ENCODE peak calls at places on chromosomes 7 and 10, in seven cellular contexts. One of them, this sample, is unnamed.

GRCh38 chr7:43302773-43303172 is 190.3 kb downstream of the HECW1 start:
- DNase-seq in activated effector memory CD4-positive, alpha-beta T cell treated with Interleukin-2 at 50 U/mL for 16 hours: no peak
- DNase-seq in HT-29: no peak
- DNase-seq in stimulated activated CD4-positive, alpha-beta T cell treated with anti-CD3 and anti-CD28 coated beads, Interleukin-12 subunit alpha, Interleukin-12 subunit beta, amount 100 ng/mL, for 4 hours: no peak
- DNase-seq in stimulated activated CD8-positive, alpha-beta memory T cell treated with anti-CD3 and anti-CD28 coated beads, Interleukin-4, amount 100 ng/mL, for 24 hours: no peak
- DNase-seq in Right ventricle myocardium superior: no peak
- DNase-seq in heart left ventricle: no peak
- DNase-seq in this sample: no peak

GRCh38 chr10:118968071-118968470 is 61.4 kb upstream of the NANOS1 start:
- DNase-seq in HT-29: no peak
- DNase-seq in activated effector memory CD4-positive, alpha-beta T cell treated with Interleukin-2 at 50 U/mL for 16 hours: no peak
- DNase-seq in Right ventricle myocardium superior: no peak
- DNase-seq in stimulated activated CD8-positive, alpha-beta memory T cell treated with anti-CD3 and anti-CD28 coated beads, Interleukin-4, amount 100 ng/mL, for 24 hours: no peak
- DNase-seq in stimulated activated CD4-positive, alpha-beta T cell treated with anti-CD3 and anti-CD28 coated beads, Interleukin-12 subunit alpha, Interleukin-12 subunit beta, amount 100 ng/mL, for 4 hours: no peak
- DNase-seq in heart left ventricle: no peak
- DNase-seq in this sample: no peak

GRCh38 chr7:105087981-105088380 is 74.0 kb downstream of the KMT2E start:
- DNase-seq in activated effector memory CD4-positive, alpha-beta T cell treated with Interleukin-2 at 50 U/mL for 16 hours: no peak
- DNase-seq in HT-29: no peak
- DNase-seq in stimulated activated CD8-positive, alpha-beta memory T cell treated with anti-CD3 and anti-CD28 coated beads, Interleukin-4, amount 100 ng/mL, for 24 hours: no peak
- DNase-seq in heart left ventricle: no peak
- DNase-seq in Right ventricle myocardium superior: no peak
- DNase-seq in stimulated activated CD4-positive, alpha-beta T cell treated with anti-CD3 and anti-CD28 coated beads, Interleukin-12 subunit alpha, Interleukin-12 subunit beta, amount 100 ng/mL, for 4 hours: no peak
- DNase-seq in this sample: no peak

GRCh38 chr7:37943905-37944736 is 23.7 kb downstream of the EPDR1 start:
- DNase-seq in heart left ventricle: peak; percentile 32
- DNase-seq in stimulated activated CD8-positive, alpha-beta memory T cell treated with anti-CD3 and anti-CD28 coated beads, Interleukin-4, amount 100 ng/mL, for 24 hours: no peak
- DNase-seq in stimulated activated CD4-positive, alpha-beta T cell treated with anti-CD3 and anti-CD28 coated beads, Interleukin-12 subunit alpha, Interleukin-12 subunit beta, amount 100 ng/mL, for 4 hours: no peak
- DNase-seq in HT-29: no peak
- DNase-seq in activated effector memory CD4-positive, alpha-beta T cell treated with Interleukin-2 at 50 U/mL for 16 hours: no peak
- DNase-seq in Right ventricle myocardium superior: no peak
- DNase-seq in this sample: no peak

GRCh38 chr7:234041-234711 is 41.8 kb downstream of the FAM20C start:
- DNase-seq in HT-29: no peak
- DNase-seq in activated effector memory CD4-positive, alpha-beta T cell treated with Interleukin-2 at 50 U/mL for 16 hours: no peak
- DNase-seq in Right ventricle myocardium superior: peak; percentile 82
- DNase-seq in heart left ventricle: peak; percentile 70
- DNase-seq in stimulated activated CD8-positive, alpha-beta memory T cell treated with anti-CD3 and anti-CD28 coated beads, Interleukin-4, amount 100 ng/mL, for 24 hours: no peak
- DNase-seq in stimulated activated CD4-positive, alpha-beta T cell treated with anti-CD3 and anti-CD28 coated beads, Interleukin-12 subunit alpha, Interleukin-12 subunit beta, amount 100 ng/mL, for 4 hours: no peak
- DNase-seq in this sample: no peak

GRCh38 chr7:10780400-10780747 is 193.3 kb upstream of the PHF14 start:
- DNase-seq in HT-29: no peak
- DNase-seq in activated effector memory CD4-positive, alpha-beta T cell treated with Interleukin-2 at 50 U/mL for 16 hours: no peak
- DNase-seq in stimulated activated CD8-positive, alpha-beta memory T cell treated with anti-CD3 and anti-CD28 coated beads, Interleukin-4, amount 100 ng/mL, for 24 hours: no peak
- DNase-seq in heart left ventricle: no peak
- DNase-seq in stimulated activated CD4-positive, alpha-beta T cell treated with anti-CD3 and anti-CD28 coated beads, Interleukin-12 subunit alpha, Interleukin-12 subunit beta, amount 100 ng/mL, for 4 hours: no peak
- DNase-seq in Right ventricle myocardium superior: no peak
- DNase-seq in this sample: no peak

GRCh38 chr10:100653957-100654834 is 91.2 kb upstream of the PAX2 start:
- DNase-seq in stimulated activated CD4-positive, alpha-beta T cell treated with anti-CD3 and anti-CD28 coated beads, Interleukin-12 subunit alpha, Interleukin-12 subunit beta, amount 100 ng/mL, for 4 hours: peak; percentile 53
- DNase-seq in stimulated activated CD8-positive, alpha-beta memory T cell treated with anti-CD3 and anti-CD28 coated beads, Interleukin-4, amount 100 ng/mL, for 24 hours: peak; percentile 23
- DNase-seq in heart left ventricle: no peak
- DNase-seq in Right ventricle myocardium superior: no peak
- DNase-seq in HT-29: no peak
- DNase-seq in activated effector memory CD4-positive, alpha-beta T cell treated with Interleukin-2 at 50 U/mL for 16 hours: no peak
- DNase-seq in this sample: no peak

GRCh38 chr7:23353172-23353571 is 54.0 kb downstream of the MALSU1 start:
- DNase-seq in activated effector memory CD4-positive, alpha-beta T cell treated with Interleukin-2 at 50 U/mL for 16 hours: no peak
- DNase-seq in stimulated activated CD8-positive, alpha-beta memory T cell treated with anti-CD3 and anti-CD28 coated beads, Interleukin-4, amount 100 ng/mL, for 24 hours: no peak
- DNase-seq in Right ventricle myocardium superior: no peak
- DNase-seq in heart left ventricle: no peak
- DNase-seq in stimulated activated CD4-positive, alpha-beta T cell treated with anti-CD3 and anti-CD28 coated beads, Interleukin-12 subunit alpha, Interleukin-12 subunit beta, amount 100 ng/mL, for 4 hours: no peak
- DNase-seq in HT-29: no peak
- DNase-seq in this sample: no peak

GRCh38 chr7:26948617-26949118 is 84.3 kb upstream of the SKAP2 start:
- DNase-seq in stimulated activated CD8-positive, alpha-beta memory T cell treated with anti-CD3 and anti-CD28 coated beads, Interleukin-4, amount 100 ng/mL, for 24 hours: no peak
- DNase-seq in activated effector memory CD4-positive, alpha-beta T cell treated with Interleukin-2 at 50 U/mL for 16 hours: no peak
- DNase-seq in stimulated activated CD4-positive, alpha-beta T cell treated with anti-CD3 and anti-CD28 coated beads, Interleukin-12 subunit alpha, Interleukin-12 subunit beta, amount 100 ng/mL, for 4 hours: no peak
- DNase-seq in HT-29: no peak
- DNase-seq in Right ventricle myocardium superior: no peak
- DNase-seq in heart left ventricle: no peak
- DNase-seq in this sample: no peak

GRCh38 chr10:44982114-44982460 is 3.5 kb upstream of the DEPP1 start:
- DNase-seq in Right ventricle myocardium superior: peak; percentile 77
- DNase-seq in stimulated activated CD8-positive, alpha-beta memory T cell treated with anti-CD3 and anti-CD28 coated beads, Interleukin-4, amount 100 ng/mL, for 24 hours: no peak
- DNase-seq in stimulated activated CD4-positive, alpha-beta T cell treated with anti-CD3 and anti-CD28 coated beads, Interleukin-12 subunit alpha, Interleukin-12 subunit beta, amount 100 ng/mL, for 4 hours: no peak
- DNase-seq in heart left ventricle: peak; percentile 83
- DNase-seq in activated effector memory CD4-positive, alpha-beta T cell treated with Interleukin-2 at 50 U/mL for 16 hours: no peak
- DNase-seq in HT-29: no peak
- DNase-seq in this sample: no peak

GRCh38 chr10:43901744-43902504 is 253.2 kb upstream of the ZNF32 start:
- DNase-seq in HT-29: no peak
- DNase-seq in Right ventricle myocardium superior: no peak
- DNase-seq in activated effector memory CD4-positive, alpha-beta T cell treated with Interleukin-2 at 50 U/mL for 16 hours: no peak
- DNase-seq in heart left ventricle: no peak
- DNase-seq in stimulated activated CD4-positive, alpha-beta T cell treated with anti-CD3 and anti-CD28 coated beads, Interleukin-12 subunit alpha, Interleukin-12 subunit beta, amount 100 ng/mL, for 4 hours: no peak
- DNase-seq in stimulated activated CD8-positive, alpha-beta memory T cell treated with anti-CD3 and anti-CD28 coated beads, Interleukin-4, amount 100 ng/mL, for 24 hours: no peak
- DNase-seq in this sample: no peak

GRCh38 chr10:91006001-91006751 is 85.3 kb upstream of the ANKRD1 start:
- DNase-seq in activated effector memory CD4-positive, alpha-beta T cell treated with Interleukin-2 at 50 U/mL for 16 hours: peak; percentile 33
- DNase-seq in heart left ventricle: peak; percentile 58
- DNase-seq in stimulated activated CD8-positive, alpha-beta memory T cell treated with anti-CD3 and anti-CD28 coated beads, Interleukin-4, amount 100 ng/mL, for 24 hours: peak; percentile 38
- DNase-seq in Right ventricle myocardium superior: peak; percentile 52
- DNase-seq in stimulated activated CD4-positive, alpha-beta T cell treated with anti-CD3 and anti-CD28 coated beads, Interleukin-12 subunit alpha, Interleukin-12 subunit beta, amount 100 ng/mL, for 4 hours: peak; percentile 46
- DNase-seq in HT-29: peak; percentile 71
- DNase-seq in this sample: no peak

GRCh38 chr10:118106426-118106825 is 59.7 kb upstream of the RAB11FIP2 start:
- DNase-seq in stimulated activated CD8-positive, alpha-beta memory T cell treated with anti-CD3 and anti-CD28 coated beads, Interleukin-4, amount 100 ng/mL, for 24 hours: no peak
- DNase-seq in activated effector memory CD4-positive, alpha-beta T cell treated with Interleukin-2 at 50 U/mL for 16 hours: no peak
- DNase-seq in heart left ventricle: no peak
- DNase-seq in Right ventricle myocardium superior: no peak
- DNase-seq in HT-29: peak; percentile 45
- DNase-seq in stimulated activated CD4-positive, alpha-beta T cell treated with anti-CD3 and anti-CD28 coated beads, Interleukin-12 subunit alpha, Interleukin-12 subunit beta, amount 100 ng/mL, for 4 hours: no peak
- DNase-seq in this sample: no peak

GRCh38 chr7:73896454-73896853 is 35.5 kb downstream of the TMEM270 start:
- DNase-seq in activated effector memory CD4-positive, alpha-beta T cell treated with Interleukin-2 at 50 U/mL for 16 hours: no peak
- DNase-seq in stimulated activated CD4-positive, alpha-beta T cell treated with anti-CD3 and anti-CD28 coated beads, Interleukin-12 subunit alpha, Interleukin-12 subunit beta, amount 100 ng/mL, for 4 hours: no peak
- DNase-seq in HT-29: no peak
- DNase-seq in stimulated activated CD8-positive, alpha-beta memory T cell treated with anti-CD3 and anti-CD28 coated beads, Interleukin-4, amount 100 ng/mL, for 24 hours: no peak
- DNase-seq in Right ventricle myocardium superior: no peak
- DNase-seq in heart left ventricle: no peak
- DNase-seq in this sample: no peak

GRCh38 chr10:84308481-84309304 is 19.7 kb upstream of the CCSER2 start:
- DNase-seq in HT-29: peak; percentile 32
- DNase-seq in stimulated activated CD8-positive, alpha-beta memory T cell treated with anti-CD3 and anti-CD28 coated beads, Interleukin-4, amount 100 ng/mL, for 24 hours: peak; percentile 11
- DNase-seq in heart left ventricle: peak; percentile 67
- DNase-seq in activated effector memory CD4-positive, alpha-beta T cell treated with Interleukin-2 at 50 U/mL for 16 hours: peak; percentile 33
- DNase-seq in stimulated activated CD4-positive, alpha-beta T cell treated with anti-CD3 and anti-CD28 coated beads, Interleukin-12 subunit alpha, Interleukin-12 subunit beta, amount 100 ng/mL, for 4 hours: peak; percentile 36
- DNase-seq in Right ventricle myocardium superior: peak; percentile 53
- DNase-seq in this sample: no peak

GRCh38 chr7:64463636-64464375 is 99.1 kb downstream of the ZNF680 start:
- DNase-seq in Right ventricle myocardium superior: peak; percentile 87
- DNase-seq in HT-29: no peak
- DNase-seq in heart left ventricle: peak; percentile 90
- DNase-seq in activated effector memory CD4-positive, alpha-beta T cell treated with Interleukin-2 at 50 U/mL for 16 hours: no peak
- DNase-seq in stimulated activated CD4-positive, alpha-beta T cell treated with anti-CD3 and anti-CD28 coated beads, Interleukin-12 subunit alpha, Interleukin-12 subunit beta, amount 100 ng/mL, for 4 hours: peak; percentile 0
- DNase-seq in stimulated activated CD8-positive, alpha-beta memory T cell treated with anti-CD3 and anti-CD28 coated beads, Interleukin-4, amount 100 ng/mL, for 24 hours: peak; percentile 1
- DNase-seq in this sample: peak; percentile 94

GRCh38 chr7:69335331-69335730 is 262.9 kb upstream of the AUTS2 start:
- DNase-seq in Right ventricle myocardium superior: no peak
- DNase-seq in activated effector memory CD4-positive, alpha-beta T cell treated with Interleukin-2 at 50 U/mL for 16 hours: no peak
- DNase-seq in stimulated activated CD4-positive, alpha-beta T cell treated with anti-CD3 and anti-CD28 coated beads, Interleukin-12 subunit alpha, Interleukin-12 subunit beta, amount 100 ng/mL, for 4 hours: no peak
- DNase-seq in heart left ventricle: no peak
- DNase-seq in stimulated activated CD8-positive, alpha-beta memory T cell treated with anti-CD3 and anti-CD28 coated beads, Interleukin-4, amount 100 ng/mL, for 24 hours: no peak
- DNase-seq in HT-29: no peak
- DNase-seq in this sample: no peak

GRCh38 chr7:91280180-91280579 is 15.9 kb downstream of the FZD1 start:
- DNase-seq in activated effector memory CD4-positive, alpha-beta T cell treated with Interleukin-2 at 50 U/mL for 16 hours: no peak
- DNase-seq in HT-29: no peak
- DNase-seq in stimulated activated CD4-positive, alpha-beta T cell treated with anti-CD3 and anti-CD28 coated beads, Interleukin-12 subunit alpha, Interleukin-12 subunit beta, amount 100 ng/mL, for 4 hours: no peak
- DNase-seq in stimulated activated CD8-positive, alpha-beta memory T cell treated with anti-CD3 and anti-CD28 coated beads, Interleukin-4, amount 100 ng/mL, for 24 hours: no peak
- DNase-seq in heart left ventricle: no peak
- DNase-seq in Right ventricle myocardium superior: no peak
- DNase-seq in this sample: no peak

GRCh38 chr7:120170849-120171248 is 102.1 kb upstream of the KCND2 start:
- DNase-seq in Right ventricle myocardium superior: no peak
- DNase-seq in HT-29: no peak
- DNase-seq in stimulated activated CD8-positive, alpha-beta memory T cell treated with anti-CD3 and anti-CD28 coated beads, Interleukin-4, amount 100 ng/mL, for 24 hours: no peak
- DNase-seq in stimulated activated CD4-positive, alpha-beta T cell treated with anti-CD3 and anti-CD28 coated beads, Interleukin-12 subunit alpha, Interleukin-12 subunit beta, amount 100 ng/mL, for 4 hours: no peak
- DNase-seq in activated effector memory CD4-positive, alpha-beta T cell treated with Interleukin-2 at 50 U/mL for 16 hours: no peak
- DNase-seq in heart left ventricle: no peak
- DNase-seq in this sample: no peak

GRCh38 chr10:102231357-102232318 is 5.5 kb downstream of the ELOVL3 start:
- DNase-seq in stimulated activated CD8-positive, alpha-beta memory T cell treated with anti-CD3 and anti-CD28 coated beads, Interleukin-4, amount 100 ng/mL, for 24 hours: peak; percentile 50
- DNase-seq in heart left ventricle: peak; percentile 59
- DNase-seq in HT-29: peak; percentile 47
- DNase-seq in activated effector memory CD4-positive, alpha-beta T cell treated with Interleukin-2 at 50 U/mL for 16 hours: peak; percentile 47
- DNase-seq in stimulated activated CD4-positive, alpha-beta T cell treated with anti-CD3 and anti-CD28 coated beads, Interleukin-12 subunit alpha, Interleukin-12 subunit beta, amount 100 ng/mL, for 4 hours: peak; percentile 72
- DNase-seq in Right ventricle myocardium superior: peak; percentile 73
- DNase-seq in this sample: no peak

GRCh38 chr7:69698109-69698840 is 100.0 kb downstream of the AUTS2 start:
- DNase-seq in activated effector memory CD4-positive, alpha-beta T cell treated with Interleukin-2 at 50 U/mL for 16 hours: no peak
- DNase-seq in Right ventricle myocardium superior: no peak
- DNase-seq in stimulated activated CD8-positive, alpha-beta memory T cell treated with anti-CD3 and anti-CD28 coated beads, Interleukin-4, amount 100 ng/mL, for 24 hours: no peak
- DNase-seq in HT-29: no peak
- DNase-seq in stimulated activated CD4-positive, alpha-beta T cell treated with anti-CD3 and anti-CD28 coated beads, Interleukin-12 subunit alpha, Interleukin-12 subunit beta, amount 100 ng/mL, for 4 hours: no peak
- DNase-seq in heart left ventricle: no peak
- DNase-seq in this sample: no peak

GRCh38 chr10:95988702-95989101 is 54.7 kb upstream of the CCNJ start:
- DNase-seq in activated effector memory CD4-positive, alpha-beta T cell treated with Interleukin-2 at 50 U/mL for 16 hours: no peak
- DNase-seq in stimulated activated CD4-positive, alpha-beta T cell treated with anti-CD3 and anti-CD28 coated beads, Interleukin-12 subunit alpha, Interleukin-12 subunit beta, amount 100 ng/mL, for 4 hours: no peak
- DNase-seq in HT-29: peak; percentile 4
- DNase-seq in heart left ventricle: no peak
- DNase-seq in Right ventricle myocardium superior: no peak
- DNase-seq in stimulated activated CD8-positive, alpha-beta memory T cell treated with anti-CD3 and anti-CD28 coated beads, Interleukin-4, amount 100 ng/mL, for 24 hours: no peak
- DNase-seq in this sample: no peak

GRCh38 chr10:124587811-124588211 is 126.2 kb downstream of the LHPP start:
- DNase-seq in activated effector memory CD4-positive, alpha-beta T cell treated with Interleukin-2 at 50 U/mL for 16 hours: no peak
- DNase-seq in heart left ventricle: no peak
- DNase-seq in stimulated activated CD8-positive, alpha-beta memory T cell treated with anti-CD3 and anti-CD28 coated beads, Interleukin-4, amount 100 ng/mL, for 24 hours: no peak
- DNase-seq in stimulated activated CD4-positive, alpha-beta T cell treated with anti-CD3 and anti-CD28 coated beads, Interleukin-12 subunit alpha, Interleukin-12 subunit beta, amount 100 ng/mL, for 4 hours: no peak
- DNase-seq in HT-29: no peak
- DNase-seq in Right ventricle myocardium superior: peak; percentile 24
- DNase-seq in this sample: no peak

GRCh38 chr7:79290841-79291497 is 162.5 kb downstream of the MAGI2 start:
- DNase-seq in HT-29: no peak
- DNase-seq in stimulated activated CD8-positive, alpha-beta memory T cell treated with anti-CD3 and anti-CD28 coated beads, Interleukin-4, amount 100 ng/mL, for 24 hours: no peak
- DNase-seq in heart left ventricle: no peak
- DNase-seq in activated effector memory CD4-positive, alpha-beta T cell treated with Interleukin-2 at 50 U/mL for 16 hours: no peak
- DNase-seq in Right ventricle myocardium superior: no peak
- DNase-seq in stimulated activated CD4-positive, alpha-beta T cell treated with anti-CD3 and anti-CD28 coated beads, Interleukin-12 subunit alpha, Interleukin-12 subunit beta, amount 100 ng/mL, for 4 hours: no peak
- DNase-seq in this sample: no peak